ENCODE peak calls at places on chromosomes 3 and 15, in six cellular contexts. S is WTC11, J is K562, F is HepG2, L is H1, C is GM12878. O is an unnamed sample.

GRCh38 chr3:65745306-65745705 is 293.4 kb downstream of the MAGI1 start:
- DNase-seq in S (no peak), J (no peak), F (no peak), L (no peak), C (no peak), O (no peak)

GRCh38 chr3:153348457-153349137 is 186.6 kb downstream of the RAP2B start:
- DNase-seq in S (no peak), J (no peak), F (no peak), L (peak; percentile 46), C (no peak), O (peak; percentile 72)

GRCh38 chr3:34859741-34860140 is 779.6 kb upstream of the ARPP21 start:
- DNase-seq in S (no peak), J (no peak), F (no peak), L (no peak), C (no peak), O (no peak)

GRCh38 chr3:94011208-94011842 is 17.1 kb downstream of the STX19 start:
- DNase-seq in S (no peak), J (no peak), F (no peak), L (no peak), C (no peak), O (no peak)

GRCh38 chr3:59446775-59447465 is 397.1 kb upstream of the CFAP20DC start:
- DNase-seq in S (no peak), J (no peak), F (no peak), L (no peak), C (no peak), O (no peak)

GRCh38 chr3:58296269-58296668 is 9.8 kb upstream of the RPP14 start:
- DNase-seq in S (no peak), J (no peak), F (no peak), L (no peak), C (no peak), O (no peak)

GRCh38 chr15:66249623-66250174 is 3.9 kb downstream of the MEGF11 start:
- DNase-seq in S (no peak), J (no peak), F (no peak), L (no peak), C (no peak), O (peak; percentile 17)

GRCh38 chr15:90883971-90884718 is at the start of gene FES:
- DNase-seq in S (peak; percentile 67), J (no peak), F (no peak), L (peak; percentile 79), C (no peak), O (peak; percentile 79)

DNA sequence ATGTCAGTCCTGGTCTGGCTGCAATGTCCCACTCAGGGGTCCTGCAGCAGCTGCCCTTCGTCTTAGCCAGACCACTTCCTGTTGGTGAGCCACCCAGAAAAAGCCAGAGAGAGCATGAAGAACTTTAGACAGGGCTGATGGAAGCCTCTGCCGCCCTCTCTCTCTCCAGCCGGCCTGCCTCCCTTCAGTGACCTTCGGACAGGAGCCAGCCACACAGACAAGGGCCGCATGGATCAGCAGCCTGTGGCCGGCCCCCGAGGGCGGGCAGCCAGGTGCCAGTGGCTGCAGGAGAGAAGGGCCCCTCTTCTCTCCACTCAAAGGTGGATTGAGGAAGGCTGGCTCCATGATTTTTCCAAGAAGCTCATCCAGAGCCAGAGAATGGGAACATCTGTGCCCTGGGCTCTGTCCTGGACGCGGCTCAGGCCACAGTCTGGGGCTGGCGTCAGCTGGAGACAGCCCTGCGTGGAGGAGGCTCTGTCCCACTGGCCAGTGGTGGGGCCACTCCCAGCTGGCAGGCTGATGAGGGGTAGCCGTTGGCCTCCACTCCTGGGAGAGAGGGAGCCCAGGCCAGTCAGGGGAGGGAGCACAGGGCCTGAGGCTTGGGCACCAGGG is 42.9 kb downstream of the ISG20 start:
- DNase-seq in S (no peak), J (no peak), F (peak; percentile 79), L (peak; percentile 40), C (no peak), O (no peak)
- TF ChIP-seq CREB1 in S (no peak), J (no peak), F (no peak), L (no peak), C (no peak), O (no peak)

DNA sequence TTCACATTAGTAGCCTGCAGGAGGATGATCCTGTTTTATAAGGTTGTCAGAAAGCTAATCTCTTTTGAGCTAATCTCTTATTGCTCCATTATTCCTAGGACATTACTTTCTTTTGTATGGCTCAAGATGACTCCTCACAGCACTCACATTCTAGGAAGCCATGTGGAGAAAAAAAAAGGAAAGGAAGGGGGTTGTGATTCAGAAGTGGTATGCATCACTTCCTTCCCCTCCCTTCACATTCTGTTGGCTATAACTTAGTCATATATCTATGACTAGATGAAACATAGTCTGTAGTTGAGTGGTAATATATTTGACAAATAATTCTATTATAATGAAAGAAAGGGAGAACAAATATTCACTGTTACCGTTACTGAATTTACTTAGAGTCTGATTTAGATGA is 168.8 kb upstream of the TTC14 start:
- DNase-seq in S (no peak), J (no peak), F (no peak), L (no peak), C (no peak), O (no peak)
- TF ChIP-seq CREB1 in S (no peak), J (no peak), F (no peak), L (no peak), C (no peak), O (no peak)

GRCh38 chr3:32593903-32594525 is 23.4 kb upstream of the DYNC1LI1 start:
- DNase-seq in S (no peak), J (no peak), F (no peak), L (no peak), C (no peak), O (no peak)
- TF ChIP-seq CREB1 in S (no peak), J (no peak), F (no peak), L (no peak), C (no peak), O (no peak)

GRCh38 chr3:97910931-97911351 is 61.3 kb downstream of the RIOX2 start:
- DNase-seq in S (no peak), J (peak; percentile 52), F (no peak), L (no peak), C (peak; percentile 11), O (no peak)
- TF ChIP-seq CREB1 in S (no peak), J (no peak), F (no peak), L (no peak), C (no peak), O (no peak)

GRCh38 chr3:44478055-44478468 is 592 bp upstream of the ZNF445 start:
- DNase-seq in S (no peak), J (no peak), F (peak; percentile 24), L (no peak), C (no peak), O (no peak)

GRCh38 chr3:44477312-44478030 is at the start of gene ZNF445:
- DNase-seq in S (peak; percentile 81), J (peak; percentile 95), F (peak; percentile 67), L (peak; percentile 87), C (no peak), O (peak; percentile 88)

GRCh38 chr3:44476963-44477311 is 533 bp downstream of the ZNF445 start:
- DNase-seq in S (no peak), J (no peak), F (no peak), L (no peak), C (no peak), O (no peak)

GRCh38 chr3:44478606-44479094 is 1.2 kb upstream of the ZNF445 start:
- DNase-seq in S (no peak), J (no peak), F (peak; percentile 75), L (no peak), C (no peak), O (no peak)

DNA sequence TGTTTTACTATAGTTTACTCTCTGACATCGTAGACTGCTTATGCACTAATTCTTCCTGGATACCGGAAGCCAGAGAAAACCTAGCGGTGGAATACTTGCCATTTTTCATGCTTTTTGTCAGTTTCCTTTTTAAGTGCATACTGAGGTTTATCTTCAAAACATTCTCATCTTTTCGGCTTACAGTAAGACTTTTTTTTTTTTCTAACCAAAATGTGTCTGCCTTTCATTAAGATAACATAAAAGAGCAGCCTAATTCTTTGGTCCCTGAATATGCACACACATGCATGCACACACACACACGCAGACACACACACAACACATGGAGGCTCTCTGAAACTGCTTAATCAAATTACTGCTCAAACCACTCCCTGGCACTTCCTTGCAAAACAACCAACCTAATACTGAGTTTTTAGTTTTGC is 1.3 kb downstream of the ZNF445 start:
- DNase-seq in S (no peak), J (no peak), F (no peak), L (no peak), C (no peak), O (no peak)
- TF ChIP-seq CREB1 in S (no peak), J (no peak), F (no peak), L (no peak), C (no peak), O (no peak)

O was measured in GM23338.